ENCODE peak calls at places on chromosomes 5 and 9, in six cellular contexts. One of them, this sample, is unnamed.

GRCh38 chr5:11555171-11555570 is 349.1 kb downstream of the CTNND2 start:
- DNase-seq in HCT116: no peak
- DNase-seq in NCI-H187: no peak
- DNase-seq in HTR-8/SVneo: no peak
- DNase-seq in IMR-90: no peak
- DNase-seq in posterior cingulate gyrus: no peak
- DNase-seq in this sample: no peak

GRCh38 chr5:5592541-5592940 is 170.1 kb downstream of the ICE1 start:
- DNase-seq in posterior cingulate gyrus: no peak
- DNase-seq in NCI-H187: no peak
- DNase-seq in HTR-8/SVneo: no peak
- DNase-seq in IMR-90: no peak
- DNase-seq in HCT116: no peak
- DNase-seq in this sample: no peak

GRCh38 chr5:61732796-61733195 is 400.7 kb downstream of the ZSWIM6 start:
- DNase-seq in posterior cingulate gyrus: no peak
- DNase-seq in HTR-8/SVneo: no peak
- DNase-seq in NCI-H187: no peak
- DNase-seq in HCT116: no peak
- DNase-seq in IMR-90: no peak
- DNase-seq in this sample: peak

GRCh38 chr5:116734717-116735072 is 160.1 kb upstream of the SEMA6A start:
- DNase-seq in NCI-H187: no peak
- DNase-seq in HTR-8/SVneo: no peak
- DNase-seq in IMR-90: no peak
- DNase-seq in HCT116: no peak
- DNase-seq in posterior cingulate gyrus: no peak
- DNase-seq in this sample: no peak

GRCh38 chr5:104733063-104733719 is 1170.6 kb upstream of the NUDT12 start:
- DNase-seq in HCT116: no peak
- DNase-seq in NCI-H187: no peak
- DNase-seq in IMR-90: no peak
- DNase-seq in HTR-8/SVneo: no peak
- DNase-seq in posterior cingulate gyrus: no peak
- DNase-seq in this sample: no peak

GRCh38 chr5:135833521-135833920 is 942 bp upstream of the SLC25A48 start:
- DNase-seq in HCT116: no peak
- DNase-seq in HTR-8/SVneo: no peak
- DNase-seq in posterior cingulate gyrus: no peak
- DNase-seq in IMR-90: no peak
- DNase-seq in NCI-H187: no peak
- DNase-seq in this sample: no peak

GRCh38 chr5:59133801-59134261 is 551.0 kb downstream of the RAB3C start:
- DNase-seq in HTR-8/SVneo: peak
- DNase-seq in HCT116: no peak
- DNase-seq in IMR-90: peak
- DNase-seq in posterior cingulate gyrus: no peak
- DNase-seq in NCI-H187: no peak
- DNase-seq in this sample: no peak

GRCh38 chr5:72302171-72302570 is 17.9 kb downstream of the MRPS27 start:
- DNase-seq in HCT116: no peak
- DNase-seq in IMR-90: no peak
- DNase-seq in HTR-8/SVneo: peak
- DNase-seq in NCI-H187: no peak
- DNase-seq in posterior cingulate gyrus: no peak
- DNase-seq in this sample: no peak

GRCh38 chr9:112380771-112381181 is 868 bp downstream of the HSDL2 start:
- DNase-seq in IMR-90: peak
- DNase-seq in HCT116: no peak
- DNase-seq in posterior cingulate gyrus: no peak
- DNase-seq in HTR-8/SVneo: no peak
- DNase-seq in NCI-H187: no peak
- DNase-seq in this sample: no peak

GRCh38 chr5:74863726-74864125 is 2.5 kb downstream of the FAM169A start:
- DNase-seq in posterior cingulate gyrus: no peak
- DNase-seq in HTR-8/SVneo: no peak
- DNase-seq in IMR-90: no peak
- DNase-seq in HCT116: no peak
- DNase-seq in NCI-H187: no peak
- DNase-seq in this sample: no peak